ENCODE peak calls at places on chromosomes 1 and 21, in four cellular contexts. G is posterior vena cava, H is NCI-H187, F is kidney glomerular epithelial cell. L is an unnamed sample.

GRCh38 chr1:40257313-40257687 is 736 bp upstream of the ZMPSTE24 start:
- DNase-seq in G (no peak), H (no peak), F (peak; percentile 71), L (no peak)

GRCh38 chr1:58264462-58264861 is 282.1 kb downstream of the OMA1 start:
- DNase-seq in G (no peak), H (no peak), F (no peak), L (no peak)

GRCh38 chr1:192849442-192849841 is 40.6 kb downstream of the RGS2 start:
- DNase-seq in G (no peak), H (no peak), F (no peak), L (no peak)

GRCh38 chr21:42062543-42063022 is 8.5 kb upstream of the UMODL1 start:
- DNase-seq in G (peak; percentile 81), H (no peak), F (no peak), L (no peak)

GRCh38 chr1:170097449-170097948 is 23.0 kb upstream of the KIFAP3 start:
- DNase-seq in G (no peak), H (no peak), F (no peak), L (no peak)

GRCh38 chr1:15218287-15219279 is 28.4 kb upstream of the FHAD1 start:
- DNase-seq in G (peak; percentile 80), H (no peak), F (no peak), L (peak; percentile 86)

GRCh38 chr1:90317628-90318027 is 322.7 kb downstream of the ZNF326 start:
- DNase-seq in G (no peak), H (no peak), F (no peak), L (no peak)

GRCh38 chr21:36747815-36748381 is 49.0 kb downstream of the SIM2 start:
- DNase-seq in G (peak; percentile 80), H (no peak), F (no peak), L (no peak)

GRCh38 chr1:82870332-82870731 is 1069.6 kb downstream of the ADGRL2 start:
- DNase-seq in G (no peak), H (no peak), F (no peak), L (no peak)

GRCh38 chr21:34796518-34797201 is 127.9 kb downstream of the CLIC6 start:
- DNase-seq in G (no peak), H (no peak), F (no peak), L (no peak)

GRCh38 chr21:37564924-37565529 is 198.5 kb downstream of the DYRK1A start:
- DNase-seq in G (no peak), H (peak; percentile 66), F (no peak), L (no peak)

GRCh38 chr1:187513190-187513589 is 684.4 kb downstream of the PLA2G4A start:
- DNase-seq in G (no peak), H (no peak), F (no peak), L (no peak)

GRCh38 chr1:225461533-225462428 is 33.9 kb upstream of the LBR start:
- DNase-seq in G (peak; percentile 75), H (no peak), F (no peak), L (no peak)

GRCh38 chr1:173405758-173406344 is 71.3 kb upstream of the PRDX6 start:
- DNase-seq in G (no peak), H (no peak), F (peak; percentile 40), L (peak; percentile 51)

GRCh38 chr1:235513495-235514366 is 9.5 kb upstream of the B3GALNT2 start:
- DNase-seq in G (no peak), H (peak; percentile 25), F (peak; percentile 58), L (peak; percentile 34)

GRCh38 chr21:36847189-36847588 is 119.3 kb downstream of the HLCS start:
- DNase-seq in G (no peak), H (no peak), F (peak; percentile 84), L (no peak)